ENCODE peak calls at places on chromosome 22, in four cellular contexts. P is thoracic aorta, C is heart left ventricle, T is GM12865. S is an unnamed sample.
A peak's percentile ranks its signal among the peaks of the same experiment; 100 is the strongest.

GRCh38 chr22:27534720-27535125 is 266.8 kb downstream of the MN1 start:
- DNase-seq in T (no peak), P (no peak), C (no peak), S (no peak)

GRCh38 chr22:30423296-30423958 is 2.1 kb upstream of the MTFP1 start:
- DNase-seq in T (peak; percentile 56), P (no peak), C (peak; percentile 86), S (no peak)

GRCh38 chr22:19910180-19910744 is 31.3 kb upstream of the COMT start:
- DNase-seq in P (no peak), T (no peak), C (no peak), S (no peak)

GRCh38 chr22:38056969-38057841 is at the start of gene PICK1:
- DNase-seq in T (peak; percentile 89), C (peak; percentile 88), P (peak; percentile 77), S (peak; percentile 88)

GRCh38 chr22:32852346-32853251 is 51.1 kb downstream of the TIMP3 start:
- DNase-seq in P (peak; percentile 40), C (peak; percentile 89), T (no peak), S (peak; percentile 52)

GRCh38 chr22:29330753-29331152 is 15.3 kb upstream of the RASL10A start:
- DNase-seq in P (no peak), T (no peak), C (peak; percentile 58), S (peak; percentile 87)

GRCh38 chr22:44400763-44401060 is 88.0 kb upstream of the SHISAL1 start:
- DNase-seq in C (no peak), T (no peak), P (no peak), S (no peak)

GRCh38 chr22:46593211-46593676 is 26.9 kb upstream of the GRAMD4 start:
- DNase-seq in C (no peak), P (no peak), T (peak; percentile 55), S (no peak)

GRCh38 chr22:29727248-29727551 is 7.4 kb downstream of the CABP7 start:
- DNase-seq in C (peak; percentile 47), P (no peak), T (peak; percentile 20), S (peak; percentile 58)

GRCh38 chr22:30253205-30253852 is 6.8 kb upstream of the LIF start:
- DNase-seq in P (no peak), T (no peak), C (peak; percentile 81), S (peak; percentile 73)

GRCh38 chr22:31091106-31091975 is 10.2 kb downstream of the SMTN start:
- DNase-seq in C (no peak), T (no peak), P (no peak), S (no peak)

GRCh38 chr22:30535182-30535581 is 11.4 kb downstream of the SEC14L6 start:
- DNase-seq in T (peak; percentile 61), C (no peak), P (no peak), S (no peak)

GRCh38 chr22:20025401-20026203 is 4.7 kb downstream of the TANGO2 start:
- DNase-seq in P (no peak), C (no peak), T (no peak), S (no peak)

GRCh38 chr22:45608763-45609180 is 62.9 kb upstream of the ATXN10 start:
- DNase-seq in T (no peak), C (no peak), P (no peak), S (no peak)

GRCh38 chr22:18024276-18024939 is at the start of gene MICAL3:
- DNase-seq in C (peak; percentile 70), P (no peak), T (peak; percentile 69), S (peak; percentile 79)

GRCh38 chr22:37599161-37599560 is 9.5 kb upstream of the GGA1 start:
- DNase-seq in P (no peak), T (no peak), C (peak; percentile 61), S (no peak)

GRCh38 chr22:44042822-44043221 is 18.7 kb downstream of the PARVB start:
- DNase-seq in T (no peak), P (no peak), C (no peak), S (no peak)

GRCh38 chr22:25404556-25404922 is 159.9 kb upstream of the GRK3 start:
- DNase-seq in T (no peak), C (no peak), P (no peak), S (peak; percentile 30)

GRCh38 chr22:32803020-32803758 is 1.7 kb downstream of the TIMP3 start:
- DNase-seq in T (no peak), P (no peak), C (peak; percentile 61), S (no peak)

GRCh38 chr22:31538815-31539214 is 42.5 kb downstream of the SFI1 start:
- DNase-seq in C (no peak), P (no peak), T (peak; percentile 80), S (no peak)

GRCh38 chr22:45397806-45398205 is 15.6 kb downstream of the SMC1B start:
- DNase-seq in C (no peak), P (no peak), T (peak; percentile 38), S (no peak)

GRCh38 chr22:43134553-43134952 is 8.6 kb downstream of the MCAT start:
- DNase-seq in C (no peak), P (no peak), T (no peak), S (no peak)

GRCh38 chr22:37239336-37240239 is 4.5 kb downstream of the RAC2 start:
- DNase-seq in P (no peak), T (no peak), C (no peak), S (peak; percentile 18)

GRCh38 chr22:46657996-46658947 is 38.1 kb downstream of the GRAMD4 start:
- DNase-seq in C (no peak), T (no peak), P (no peak), S (no peak)

GRCh38 chr22:46721716-46722115 is 16.3 kb downstream of the CERK start:
- DNase-seq in T (no peak), C (no peak), P (no peak), S (no peak)

GRCh38 chr22:39820266-39820665 is 73.3 kb downstream of the ENTHD1 start:
- DNase-seq in T (no peak), C (no peak), P (no peak), S (no peak)

GRCh38 chr22:39818050-39818449 is 75.5 kb downstream of the ENTHD1 start:
- DNase-seq in C (no peak), T (no peak), P (no peak), S (no peak)

GRCh38 chr22:39819429-39819828 is 74.1 kb downstream of the ENTHD1 start:
- DNase-seq in C (no peak), P (no peak), T (no peak), S (no peak)

GRCh38 chr22:39814899-39815298 is 78.7 kb downstream of the ENTHD1 start:
- DNase-seq in P (no peak), T (peak; percentile 41), C (no peak), S (no peak)

GRCh38 chr22:39815882-39816395 is 77.6 kb downstream of the ENTHD1 start:
- DNase-seq in C (no peak), P (no peak), T (no peak), S (no peak)
- H3K4me3 ChIP-seq in C (no peak overlapping the region), P (no peak overlapping the region), T (no peak overlapping the region), S (no peak overlapping the region)

DNA sequence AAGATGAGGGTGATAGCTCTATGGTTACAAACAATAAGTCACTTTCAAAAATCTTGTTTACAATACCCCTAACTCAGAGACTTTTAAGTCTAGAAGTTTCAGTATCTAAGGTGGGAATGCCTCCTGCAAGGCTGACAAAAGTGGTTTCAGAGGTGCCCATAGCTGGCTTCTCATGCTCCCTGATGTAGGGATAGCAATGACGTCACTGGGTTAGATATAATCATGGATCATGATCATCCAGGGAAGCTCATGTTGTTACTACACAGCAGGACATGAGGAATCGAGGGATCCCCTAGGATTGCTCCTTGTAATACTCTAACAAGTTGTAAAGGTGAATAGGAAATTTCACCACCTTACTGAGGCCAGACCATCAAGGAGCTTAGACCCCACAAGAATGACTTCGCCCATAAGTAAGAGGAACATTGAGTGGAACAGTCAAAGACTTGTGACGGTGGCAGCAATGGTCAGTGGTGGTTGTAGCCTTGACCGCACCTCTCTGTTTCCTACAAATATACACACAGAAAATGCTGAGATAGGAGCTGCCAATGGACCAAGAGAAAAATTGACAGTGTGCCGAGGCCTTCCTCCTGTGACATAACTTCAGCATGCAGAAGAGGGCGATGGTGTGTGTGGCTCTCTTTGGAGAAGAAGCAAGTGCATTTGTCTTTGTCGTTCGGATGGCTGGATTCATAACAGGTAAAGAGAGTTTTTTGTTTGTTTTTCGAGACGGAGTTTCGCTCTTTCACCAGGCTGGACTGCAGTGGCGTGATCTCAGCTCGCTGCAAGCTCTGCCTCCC is 15.6 kb downstream of the APOL4 start:
- DNase-seq in C (no peak), P (no peak), T (no peak), S (no peak)
- TF ChIP-seq CTCF in C (no peak), P (no peak), T (no peak), S (no peak)

GRCh38 chr22:39658367-39658766 is 87.8 kb downstream of the CACNA1I start:
- DNase-seq in T (no peak), C (no peak), P (no peak), S (no peak)

GRCh38 chr22:39656495-39657490 is 86.2 kb downstream of the CACNA1I start:
- DNase-seq in T (no peak), C (no peak), P (no peak), S (no peak)

GRCh38 chr22:39655736-39656285 is 85.3 kb downstream of the CACNA1I start:
- DNase-seq in T (no peak), P (no peak), C (no peak), S (no peak)

GRCh38 chr22:39661501-39661841 is 90.9 kb downstream of the CACNA1I start:
- DNase-seq in C (no peak), P (no peak), T (no peak), S (no peak)

DNA sequence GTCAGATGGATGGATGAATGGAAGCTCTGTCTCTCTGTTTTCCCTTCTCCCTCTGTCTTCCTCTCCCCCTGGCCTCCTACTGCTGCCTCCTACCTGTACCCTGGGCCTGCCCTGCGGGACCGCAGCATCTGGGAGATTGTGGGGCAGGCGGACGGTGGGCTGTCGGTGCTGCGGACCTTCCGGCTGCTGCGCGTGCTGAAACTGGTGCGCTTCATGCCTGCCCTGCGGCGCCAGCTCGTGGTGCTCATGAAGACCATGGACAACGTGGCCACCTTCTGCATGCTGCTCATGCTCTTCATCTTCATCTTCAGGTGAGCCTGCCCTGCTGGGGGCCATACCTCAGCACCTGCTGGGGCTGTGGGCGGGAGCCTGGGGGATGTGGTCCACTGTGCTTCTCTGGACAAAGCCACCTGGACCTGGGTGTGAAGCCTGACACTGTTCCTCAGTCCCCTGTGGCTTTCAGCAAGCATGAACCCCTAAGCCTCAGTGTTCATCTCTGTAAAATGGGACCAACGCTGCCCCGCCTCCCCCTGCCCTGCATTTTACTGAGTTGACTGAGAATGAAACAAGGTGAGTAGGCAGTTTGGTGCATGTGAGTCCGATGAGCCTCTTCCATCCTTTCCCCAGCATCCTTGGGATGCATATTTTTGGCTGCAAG is 88.4 kb downstream of the CACNA1I start:
- DNase-seq in T (no peak), P (no peak), C (no peak), S (no peak)
- H3K4me3 ChIP-seq in T (no peak overlapping the region), P (no peak overlapping the region), C (no peak overlapping the region), S (no peak overlapping the region)

GRCh38 chr22:49702068-49702397 is 125.6 kb downstream of the BRD1 start:
- DNase-seq in P (no peak), C (no peak), T (no peak), S (no peak)
- TF ChIP-seq CTCF in P (no peak), C (no peak), T (no peak), S (no peak)

GRCh38 chr22:39458443-39459083 is 1.8 kb downstream of the MGAT3 start:
- DNase-seq in C (no peak), P (no peak), T (no peak), S (no peak)

GRCh38 chr22:39459681-39460080 is 2.9 kb downstream of the MGAT3 start:
- DNase-seq in C (no peak), T (no peak), P (no peak), S (no peak)

GRCh38 chr22:39456262-39457046 is at the start of gene MGAT3:
- DNase-seq in C (no peak), P (no peak), T (no peak), S (no peak)

GRCh38 chr22:39457546-39458442 is 982 bp downstream of the MGAT3 start:
- DNase-seq in P (no peak), T (peak; percentile 43), C (no peak), S (no peak)

GRCh38 chr22:39457047-39457545 is 284 bp downstream of the MGAT3 start:
- DNase-seq in C (no peak), T (no peak), P (no peak), S (no peak)
- H3K4me3 ChIP-seq in C (peak overlapping the region; percentile 81), T (peak overlapping the region; percentile 79), P (peak overlapping the region; percentile 65), S (peak overlapping the region; percentile 60)